ENCODE peak calls at places on chromosomes 16 and 17, in nine cellular contexts. A is HEK293T, K is HuH-7, N is islet precursor cell, S is naive B cell, L is H54, P is iris pigment epithelial cell, H is A549, E is NCI-H1436. G is an unnamed sample.

GRCh38 chr16:87305505-87306391 is 11.4 kb downstream of the C16orf95 start:
- DNase-seq in A (peak), K (peak), N (no peak), S (no peak), L (no peak), P (peak), H (no peak), E (no peak), G (peak)

GRCh38 chr17:68707032-68707431 is 105.9 kb upstream of the FAM20A start:
- DNase-seq in A (no peak), K (no peak), N (peak), S (no peak), L (no peak), P (peak), H (no peak), E (no peak), G (no peak)

GRCh38 chr16:11349599-11350276 is 4.5 kb downstream of the RMI2 start:
- DNase-seq in A (no peak), K (no peak), N (no peak), S (no peak), L (no peak), P (peak), H (no peak), E (no peak), G (no peak)

GRCh38 chr16:86726340-86726739 is 148.0 kb downstream of the FOXL1 start:
- DNase-seq in A (no peak), K (no peak), N (no peak), S (no peak), L (no peak), P (no peak), H (no peak), E (no peak), G (no peak)

GRCh38 chr17:42061641-42062487 is 11.5 kb upstream of the C17orf113 start:
- DNase-seq in A (no peak), K (no peak), N (no peak), S (no peak), L (no peak), P (no peak), H (no peak), E (no peak), G (no peak)

GRCh38 chr17:56510554-56511342 is 82.8 kb upstream of the NOG start:
- DNase-seq in A (no peak), K (no peak), N (no peak), S (no peak), L (no peak), P (no peak), H (no peak), E (no peak), G (no peak)

GRCh38 chr17:41060052-41060604 is at the start of gene KRTAP2-3:
- DNase-seq in A (no peak), K (no peak), N (peak), S (no peak), L (peak), P (peak), H (peak), E (no peak), G (no peak)

GRCh38 chr17:42553866-42554249 is 1.1 kb downstream of the HSD17B1 start:
- DNase-seq in A (no peak), K (no peak), N (no peak), S (no peak), L (no peak), P (no peak), H (no peak), E (no peak), G (no peak)

GRCh38 chr17:15343749-15344148 is 2.4 kb upstream of the TEKT3 start:
- DNase-seq in A (no peak), K (no peak), N (peak), S (no peak), L (peak), P (peak), H (peak), E (no peak), G (no peak)

GRCh38 chr17:17570798-17571716 is 20.5 kb downstream of the PEMT start:
- DNase-seq in A (no peak), K (peak), N (no peak), S (no peak), L (no peak), P (no peak), H (no peak), E (no peak), G (no peak)

GRCh38 chr17:8701754-8702153 is 42.9 kb downstream of the CCDC42 start:
- DNase-seq in A (no peak), K (no peak), N (peak), S (no peak), L (no peak), P (no peak), H (no peak), E (no peak), G (no peak)

GRCh38 chr16:85735225-85735722 is 15.6 kb downstream of the C16orf74 start:
- DNase-seq in A (no peak), K (no peak), N (no peak), S (peak), L (no peak), P (no peak), H (no peak), E (no peak), G (no peak)

GRCh38 chr17:17170346-17170976 is 35.7 kb downstream of the PLD6 start:
- DNase-seq in A (no peak), K (no peak), N (no peak), S (no peak), L (no peak), P (no peak), H (no peak), E (no peak), G (no peak)

GRCh38 chr17:82392967-82393366 is 21.4 kb downstream of the UTS2R start:
- DNase-seq in A (no peak), K (no peak), N (no peak), S (no peak), L (no peak), P (no peak), H (no peak), E (no peak), G (no peak)

GRCh38 chr16:56684926-56685590 is 2.8 kb downstream of the MT1X start:
- DNase-seq in A (no peak), K (no peak), N (no peak), S (no peak), L (no peak), P (no peak), H (no peak), E (no peak), G (no peak)

GRCh38 chr16:57256601-57257395 is 11.7 kb downstream of the ARL2BP start:
- DNase-seq in A (no peak), K (no peak), N (peak), S (no peak), L (no peak), P (no peak), H (no peak), E (no peak), G (no peak)

GRCh38 chr16:57213462-57213861 is 27.3 kb downstream of the RSPRY1 start:
- DNase-seq in A (no peak), K (no peak), N (no peak), S (no peak), L (no peak), P (peak), H (no peak), E (no peak), G (no peak)

GRCh38 chr16:20868890-20869289 is 31.3 kb downstream of the DCUN1D3 start:
- DNase-seq in A (no peak), K (no peak), N (peak), S (no peak), L (peak), P (peak), H (peak), E (no peak), G (peak)

GRCh38 chr16:49901711-49902110 is 45.8 kb upstream of the ZNF423 start:
- DNase-seq in A (no peak), K (no peak), N (no peak), S (no peak), L (no peak), P (no peak), H (no peak), E (no peak), G (no peak)

GRCh38 chr17:77209330-77209748 is 68.6 kb downstream of the SEC14L1 start:
- DNase-seq in A (no peak), K (no peak), N (no peak), S (no peak), L (no peak), P (no peak), H (no peak), E (no peak), G (no peak)

GRCh38 chr17:14859521-14859920 is 405.6 kb downstream of the PMP22 start:
- DNase-seq in A (no peak), K (no peak), N (no peak), S (no peak), L (no peak), P (peak), H (no peak), E (no peak), G (no peak)

GRCh38 chr17:7098802-7099459 is 15.7 kb downstream of the ASGR2 start:
- DNase-seq in A (no peak), K (no peak), N (no peak), S (no peak), L (no peak), P (no peak), H (no peak), E (no peak), G (no peak)

GRCh38 chr17:42180922-42181850 is at the start of gene KCNH4:
- DNase-seq in A (peak), K (peak), N (no peak), S (peak), L (peak), P (peak), H (peak), E (peak), G (peak)

GRCh38 chr16:78098087-78098486 is 1.4 kb upstream of the WWOX start:
- DNase-seq in A (no peak), K (no peak), N (no peak), S (no peak), L (no peak), P (no peak), H (no peak), E (no peak), G (no peak)

GRCh38 chr17:17142556-17142955 is 63.6 kb downstream of the PLD6 start:
- DNase-seq in A (no peak), K (no peak), N (no peak), S (no peak), L (no peak), P (no peak), H (no peak), E (no peak), G (no peak)

GRCh38 chr16:65497571-65497970 is 375.7 kb upstream of the CDH11 start:
- DNase-seq in A (no peak), K (no peak), N (no peak), S (no peak), L (no peak), P (peak), H (no peak), E (no peak), G (no peak)